ENCODE peak calls at places on chromosomes 5 and 9, in nine cellular contexts. U is stomach, B is GM12892, C is sigmoid colon, F is HepG2, Q is transverse colon, R is upper lobe of left lung, Z is GM12878, J is suprapubic skin. S is an unnamed sample.

GRCh38 chr9:34899535-34900158 is 58.4 kb upstream of the PHF24 start:
- DNase-seq in C (peak; percentile 84), Z (peak; percentile 39), B (peak; percentile 22), F (peak; percentile 62), U (peak; percentile 80), J (no peak), R (peak; percentile 80), Q (peak; percentile 81), S (peak; percentile 90)

GRCh38 chr9:33221568-33221884 is 18.4 kb upstream of the SPINK4 start:
- DNase-seq in Z (no peak), F (no peak), R (no peak), C (no peak), U (no peak), B (no peak), J (no peak), Q (no peak), S (no peak)

GRCh38 chr5:73822989-73823339 is 197.0 kb downstream of the ARHGEF28 start:
- DNase-seq in B (no peak), U (no peak), J (no peak), C (no peak), F (peak; percentile 85), Z (no peak), R (peak; percentile 44), Q (no peak), S (no peak)

GRCh38 chr9:133103183-133103986 is 17.7 kb downstream of the RALGDS start:
- DNase-seq in B (peak; percentile 67), R (peak; percentile 74), F (peak; percentile 34), U (peak; percentile 78), C (peak; percentile 82), J (no peak), Z (no peak), Q (peak; percentile 77), S (peak; percentile 92)

GRCh38 chr5:75049581-75050274 is 2.6 kb downstream of the GCNT4 start:
- DNase-seq in Z (no peak), C (no peak), R (peak; percentile 66), U (peak; percentile 70), F (peak; percentile 69), Q (peak; percentile 77), J (no peak), B (no peak), S (peak; percentile 74)

GRCh38 chr5:129400395-129400983 is 59.6 kb upstream of the ADAMTS19 start:
- DNase-seq in J (no peak), Z (no peak), U (no peak), C (no peak), F (no peak), R (no peak), B (no peak), Q (no peak), S (no peak)

GRCh38 chr5:372911-373709 is 51.6 kb downstream of the AHRR start:
- DNase-seq in Z (no peak), B (no peak), J (peak; percentile 75), Q (no peak), U (peak; percentile 38), C (no peak), F (no peak), R (peak; percentile 21), S (peak; percentile 77)

GRCh38 chr9:21741151-21741550 is 61.3 kb upstream of the MTAP start:
- DNase-seq in F (no peak), B (no peak), R (no peak), U (no peak), C (no peak), J (no peak), Z (no peak), Q (no peak), S (no peak)

GRCh38 chr9:135363556-135363955 is 116.0 kb upstream of the PPP1R26 start:
- DNase-seq in R (no peak), F (no peak), U (no peak), C (no peak), J (no peak), B (no peak), Z (no peak), Q (no peak), S (no peak)

GRCh38 chr5:90994796-90995195 is 388.3 kb downstream of the ARRDC3 start:
- DNase-seq in C (no peak), R (no peak), J (no peak), U (no peak), Z (no peak), Q (no peak), B (no peak), F (no peak), S (no peak)

GRCh38 chr9:114335745-114336144 is 6.1 kb downstream of the ORM2 start:
- DNase-seq in B (no peak), J (no peak), F (no peak), C (no peak), R (no peak), Z (no peak), U (no peak), Q (no peak), S (no peak)

GRCh38 chr9:88280816-88281382 is 107.3 kb upstream of the SPIN1 start:
- DNase-seq in J (no peak), F (no peak), U (no peak), R (no peak), B (no peak), Q (no peak), Z (no peak), C (no peak), S (no peak)

GRCh38 chr5:10387690-10388089 is 34.2 kb downstream of the MARCHF6 start:
- DNase-seq in F (no peak), Z (no peak), J (no peak), R (no peak), Q (no peak), B (no peak), U (no peak), C (no peak), S (no peak)

GRCh38 chr5:157312492-157312891 is 46.6 kb downstream of the CYFIP2 start:
- DNase-seq in R (peak; percentile 38), Q (peak; percentile 47), J (no peak), F (peak; percentile 62), Z (peak; percentile 59), B (peak; percentile 58), C (no peak), U (peak; percentile 43), S (no peak)

GRCh38 chr5:1526681-1527131 is 2.9 kb upstream of the LPCAT1 start:
- DNase-seq in J (peak; percentile 74), Z (no peak), Q (peak; percentile 7), R (no peak), B (no peak), U (peak; percentile 21), C (peak; percentile 46), F (no peak), S (no peak)

GRCh38 chr9:110808599-110808980 is 140.0 kb downstream of the MUSK start:
- DNase-seq in U (no peak), Q (no peak), Z (peak; percentile 93), C (no peak), F (no peak), J (no peak), R (no peak), B (no peak), S (no peak)

DNA sequence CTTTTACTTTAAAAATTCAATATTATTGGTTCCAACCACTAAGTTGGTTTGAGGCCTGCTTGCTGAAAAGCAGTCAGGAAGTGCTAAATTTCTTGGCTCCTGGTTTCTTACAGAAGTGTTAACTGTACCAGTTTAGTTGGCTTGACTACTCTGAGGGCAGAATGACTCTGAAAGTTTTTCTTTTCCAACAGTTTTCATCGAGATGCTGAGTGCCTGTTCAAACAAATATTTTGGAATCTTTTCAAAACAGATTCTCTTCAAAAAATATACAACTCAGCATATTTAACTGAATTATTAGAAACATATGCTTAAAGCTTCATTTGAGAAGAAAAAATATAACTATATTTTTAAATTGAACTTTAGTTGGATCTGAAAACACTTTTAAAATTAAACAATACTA is 37.0 kb downstream of the SLC38A9 start:
- DNase-seq in Z (no peak), B (no peak), Q (no peak), J (no peak), R (no peak), U (no peak), C (no peak), F (no peak), S (no peak)
- TF ChIP-seq POLR2AphosphoS5 in Z (no peak), B (no peak), Q (no peak), J (no peak), R (no peak), U (no peak), C (no peak), F (no peak), S (no peak)

GRCh38 chr5:151684690-151685361 is 1.9 kb downstream of the SPARC start:
- DNase-seq in U (no peak), Z (no peak), C (peak; percentile 87), Q (peak; percentile 29), R (no peak), F (no peak), B (no peak), J (no peak), S (no peak)
- TF ChIP-seq POLR2A in U (no peak), Z (no peak), C (peak; percentile 13), Q (peak; percentile 55), R (no peak), F (no peak), B (no peak), J (no peak), S (no peak)

GRCh38 chr9:3865373-3865772 is 339.6 kb upstream of the RFX3 start:
- DNase-seq in R (no peak), B (no peak), U (no peak), J (no peak), C (no peak), F (no peak), Q (no peak), Z (no peak), S (no peak)

GRCh38 chr9:3858961-3859360 is 333.2 kb upstream of the RFX3 start:
- DNase-seq in R (no peak), Q (no peak), F (no peak), Z (no peak), C (no peak), B (no peak), U (no peak), J (no peak), S (no peak)

GRCh38 chr9:3863114-3863528 is 337.3 kb upstream of the RFX3 start:
- DNase-seq in Z (no peak), B (no peak), Q (no peak), J (no peak), U (no peak), F (no peak), R (no peak), C (no peak), S (no peak)

GRCh38 chr9:3868012-3868411 is 342.2 kb upstream of the RFX3 start:
- DNase-seq in J (no peak), B (no peak), U (no peak), Z (no peak), C (no peak), R (no peak), Q (no peak), F (no peak), S (no peak)

DNA sequence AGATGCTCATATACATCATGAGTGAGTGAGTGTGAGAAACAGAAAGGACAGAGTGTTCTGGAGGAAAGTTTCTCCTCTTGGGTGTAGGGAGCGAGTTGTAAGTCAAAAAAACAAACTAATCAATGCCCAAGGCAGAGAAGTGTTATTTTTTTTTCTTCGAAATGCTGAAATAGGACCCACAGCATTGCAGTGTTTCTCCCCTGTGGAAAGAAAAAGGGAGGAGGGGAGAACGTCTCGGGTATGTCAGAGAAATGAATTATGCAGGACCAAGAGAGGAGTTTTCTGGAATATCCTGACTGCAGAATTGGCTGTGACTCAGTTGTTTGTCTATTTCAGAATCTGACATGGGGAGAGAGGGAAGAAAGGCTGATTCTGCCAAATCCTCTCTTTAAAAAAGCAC is 337.9 kb upstream of the RFX3 start:
- DNase-seq in F (no peak), J (no peak), U (no peak), Z (no peak), B (no peak), C (no peak), R (no peak), Q (no peak), S (no peak)
- TF ChIP-seq POLR2AphosphoS5 in F (no peak), J (no peak), U (no peak), Z (no peak), B (no peak), C (no peak), R (no peak), Q (no peak), S (no peak)

GRCh38 chr5:177303121-177303924 is at the start of the genes PRELID1 and RAB24:
- DNase-seq in J (peak; percentile 96), U (peak; percentile 92), Z (no peak), R (peak; percentile 92), B (peak; percentile 82), Q (peak; percentile 92), F (peak; percentile 67), C (peak; percentile 94), S (peak; percentile 97)
- TF ChIP-seq POLR2A in J (peak; percentile 30), U (no peak), Z (peak; percentile 54), R (no peak), B (peak; percentile 55), Q (peak; percentile 73), F (no peak), C (peak; percentile 11), S (peak; percentile 27)